ENCODE peak calls at places on chromosomes 2 and 18, in seven cellular contexts. M, Y, K, C, G, W and N are unnamed samples.

GRCh38 chr2:107334311-107334710 is 448.3 kb upstream of the ST6GAL2 start:
- DNase-seq in M (no peak), Y (peak), K (no peak), C (no peak), G (no peak), W (peak), N (no peak)

GRCh38 chr2:40341198-40341597 is 110.7 kb downstream of the SLC8A1 start:
- DNase-seq in M (no peak), Y (peak), K (no peak), C (no peak), G (no peak), W (no peak), N (no peak)

GRCh38 chr2:31475692-31476091 is 61.1 kb upstream of the XDH start:
- DNase-seq in M (peak), Y (no peak), K (no peak), C (peak), G (peak), W (peak), N (peak)

GRCh38 chr18:59502222-59502898 is 143.3 kb upstream of the LMAN1 start:
- DNase-seq in M (peak), Y (peak), K (no peak), C (peak), G (peak), W (peak), N (peak)

GRCh38 chr2:168345601-168346000 is 98.2 kb upstream of the STK39 start:
- DNase-seq in M (no peak), Y (no peak), K (no peak), C (no peak), G (no peak), W (no peak), N (no peak)

GRCh38 chr2:154670083-154670482 is 28.4 kb upstream of the KCNJ3 start:
- DNase-seq in M (no peak), Y (no peak), K (no peak), C (no peak), G (no peak), W (no peak), N (no peak)

GRCh38 chr2:169294001-169294675 is 68.2 kb downstream of the LRP2 start:
- DNase-seq in M (no peak), Y (no peak), K (no peak), C (no peak), G (no peak), W (no peak), N (no peak)

GRCh38 chr2:225431387-225431786 is 31.9 kb downstream of the NYAP2 start:
- DNase-seq in M (no peak), Y (no peak), K (peak), C (no peak), G (no peak), W (no peak), N (no peak)

GRCh38 chr2:152884088-152884487 is 165.7 kb downstream of the ARL6IP6 start:
- DNase-seq in M (no peak), Y (no peak), K (no peak), C (no peak), G (no peak), W (no peak), N (no peak)

GRCh38 chr2:58319481-58319880 is 78.4 kb upstream of the FANCL start:
- DNase-seq in M (no peak), Y (no peak), K (no peak), C (no peak), G (no peak), W (no peak), N (no peak)

GRCh38 chr2:231332388-231332787 is 63.1 kb upstream of the B3GNT7 start:
- DNase-seq in M (no peak), Y (no peak), K (no peak), C (no peak), G (no peak), W (no peak), N (no peak)

GRCh38 chr2:29788066-29788465 is 133.3 kb downstream of the ALK start:
- DNase-seq in M (no peak), Y (no peak), K (no peak), C (no peak), G (no peak), W (no peak), N (no peak)

GRCh38 chr2:157684940-157685466 is 56.3 kb upstream of the ACVR1C start:
- DNase-seq in M (no peak), Y (no peak), K (peak), C (no peak), G (no peak), W (no peak), N (no peak)

GRCh38 chr2:154692927-154693326 is 5.6 kb upstream of the KCNJ3 start:
- DNase-seq in M (no peak), Y (peak), K (peak), C (no peak), G (peak), W (no peak), N (no peak)

GRCh38 chr18:58549814-58550339 is 79.0 kb downstream of the ALPK2 start:
- DNase-seq in M (no peak), Y (no peak), K (no peak), C (no peak), G (no peak), W (no peak), N (no peak)

GRCh38 chr2:5777089-5777488 is 84.9 kb downstream of the SOX11 start:
- DNase-seq in M (no peak), Y (no peak), K (no peak), C (peak), G (no peak), W (no peak), N (no peak)

GRCh38 chr2:232014681-232015080 is 53.2 kb downstream of the DIS3L2 start:
- DNase-seq in M (no peak), Y (no peak), K (no peak), C (no peak), G (no peak), W (no peak), N (no peak)

GRCh38 chr18:10851824-10852225 is 297.5 kb downstream of the PIEZO2 start:
- DNase-seq in M (peak), Y (peak), K (peak), C (no peak), G (peak), W (peak), N (peak)

GRCh38 chr2:234960091-234961088 is 8.6 kb downstream of the SH3BP4 start:
- DNase-seq in M (no peak), Y (no peak), K (no peak), C (no peak), G (peak), W (peak), N (no peak)

GRCh38 chr18:49613741-49614151 is 51.9 kb downstream of the LIPG start:
- DNase-seq in M (no peak), Y (no peak), K (peak), C (no peak), G (no peak), W (no peak), N (no peak)

GRCh38 chr2:182320106-182320505 is 106.7 kb downstream of the PDE1A start:
- DNase-seq in M (no peak), Y (no peak), K (no peak), C (no peak), G (no peak), W (no peak), N (no peak)

GRCh38 chr2:48009256-48009655 is 103.0 kb upstream of the FBXO11 start:
- DNase-seq in M (no peak), Y (no peak), K (no peak), C (no peak), G (no peak), W (no peak), N (no peak)

GRCh38 chr18:41569867-41570266 is 385.2 kb upstream of the PIK3C3 start:
- DNase-seq in M (no peak), Y (no peak), K (no peak), C (no peak), G (no peak), W (no peak), N (no peak)

GRCh38 chr2:99656938-99657337 is 167.1 kb upstream of the REV1 start:
- DNase-seq in M (no peak), Y (peak), K (no peak), C (no peak), G (no peak), W (peak), N (no peak)

GRCh38 chr2:229235136-229235914 is 35.8 kb downstream of the PID1 start:
- DNase-seq in M (no peak), Y (peak), K (peak), C (no peak), G (peak), W (peak), N (no peak)

GRCh38 chr2:101442042-101442666 is 32.8 kb downstream of the RFX8 start:
- DNase-seq in M (peak), Y (peak), K (no peak), C (no peak), G (peak), W (peak), N (peak)

GRCh38 chr2:16120591-16120990 is 180.2 kb downstream of the MYCN start:
- DNase-seq in M (no peak), Y (no peak), K (no peak), C (no peak), G (no peak), W (no peak), N (no peak)

GRCh38 chr2:108614659-108615058 is 80.4 kb downstream of the LIMS1 start:
- DNase-seq in M (no peak), Y (no peak), K (no peak), C (no peak), G (no peak), W (no peak), N (no peak)

GRCh38 chr18:63446266-63446665 is 24.0 kb upstream of the VPS4B start:
- DNase-seq in M (no peak), Y (no peak), K (no peak), C (no peak), G (no peak), W (no peak), N (no peak)

GRCh38 chr2:195610708-195611107 is 46.3 kb upstream of the SLC39A10 start:
- DNase-seq in M (no peak), Y (no peak), K (no peak), C (no peak), G (no peak), W (no peak), N (no peak)

GRCh38 chr2:165281387-165281786 is 42.2 kb downstream of the SCN2A start:
- DNase-seq in M (no peak), Y (no peak), K (no peak), C (no peak), G (no peak), W (no peak), N (no peak)

GRCh38 chr2:58156780-58157179 is 84.3 kb downstream of the FANCL start:
- DNase-seq in M (peak), Y (no peak), K (no peak), C (no peak), G (no peak), W (peak), N (no peak)

GRCh38 chr18:57587262-57587661 is 760 bp upstream of the FECH start:
- DNase-seq in M (no peak), Y (no peak), K (no peak), C (no peak), G (no peak), W (no peak), N (no peak)

GRCh38 chr2:11393711-11394236 is 49.3 kb upstream of the ROCK2 start:
- DNase-seq in M (no peak), Y (peak), K (peak), C (no peak), G (peak), W (no peak), N (no peak)

GRCh38 chr2:100524331-100524730 is 38.5 kb upstream of the PDCL3 start:
- DNase-seq in M (no peak), Y (no peak), K (no peak), C (no peak), G (no peak), W (no peak), N (no peak)

GRCh38 chr2:226132632-226133215 is 666.9 kb downstream of the IRS1 start:
- DNase-seq in M (no peak), Y (no peak), K (no peak), C (no peak), G (no peak), W (no peak), N (no peak)

DNA sequence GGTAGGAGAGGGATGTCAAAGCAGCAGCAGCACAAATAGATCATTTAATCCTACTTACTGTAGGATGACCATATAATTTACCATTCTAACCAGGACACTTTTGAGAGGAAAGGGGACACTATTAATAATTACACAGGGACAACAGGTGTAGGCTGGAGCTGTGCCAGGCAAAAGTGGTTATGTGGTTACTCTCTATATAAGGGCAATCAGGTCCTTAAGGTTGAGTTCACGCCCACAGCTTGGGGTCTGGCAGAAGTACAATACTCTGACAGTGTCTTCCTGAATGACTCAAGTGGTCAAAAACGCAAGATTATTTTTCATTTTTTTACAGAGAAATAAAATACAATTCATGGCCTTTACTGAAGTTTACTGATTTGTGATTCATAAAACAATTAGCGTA is 2.8 kb downstream of the PREPL start:
- DNase-seq in M (no peak), Y (peak), K (no peak), C (peak), G (peak), W (peak), N (peak)
- H3K4me3 ChIP-seq in M (no peak), Y (no peak), K (no peak), C (no peak), G (no peak), W (no peak), N (no peak)

GRCh38 chr2:85561280-85562212 is at the start of gene GGCX:
- DNase-seq in M (peak), Y (peak), K (peak), C (peak), G (peak), W (peak), N (peak)
- TF ChIP-seq CTCF in M (no peak), Y (peak), K (no peak), C (peak), G (no peak), W (peak), N (peak)

GRCh38 chr2:124339709-124340108 is 314.6 kb downstream of the CNTNAP5 start:
- DNase-seq in M (no peak), Y (peak), K (no peak), C (no peak), G (no peak), W (no peak), N (no peak)
- H3K4me3 ChIP-seq in M (no peak), Y (no peak), K (no peak), C (no peak), G (no peak), W (no peak), N (no peak)

GRCh38 chr18:21315741-21316187 is 73.7 kb downstream of the GREB1L start:
- DNase-seq in M (no peak), Y (no peak), K (no peak), C (no peak), G (no peak), W (peak), N (no peak)
- TF ChIP-seq CTCF in M (no peak), Y (no peak), K (no peak), C (no peak), G (no peak), W (no peak), N (no peak)

DNA sequence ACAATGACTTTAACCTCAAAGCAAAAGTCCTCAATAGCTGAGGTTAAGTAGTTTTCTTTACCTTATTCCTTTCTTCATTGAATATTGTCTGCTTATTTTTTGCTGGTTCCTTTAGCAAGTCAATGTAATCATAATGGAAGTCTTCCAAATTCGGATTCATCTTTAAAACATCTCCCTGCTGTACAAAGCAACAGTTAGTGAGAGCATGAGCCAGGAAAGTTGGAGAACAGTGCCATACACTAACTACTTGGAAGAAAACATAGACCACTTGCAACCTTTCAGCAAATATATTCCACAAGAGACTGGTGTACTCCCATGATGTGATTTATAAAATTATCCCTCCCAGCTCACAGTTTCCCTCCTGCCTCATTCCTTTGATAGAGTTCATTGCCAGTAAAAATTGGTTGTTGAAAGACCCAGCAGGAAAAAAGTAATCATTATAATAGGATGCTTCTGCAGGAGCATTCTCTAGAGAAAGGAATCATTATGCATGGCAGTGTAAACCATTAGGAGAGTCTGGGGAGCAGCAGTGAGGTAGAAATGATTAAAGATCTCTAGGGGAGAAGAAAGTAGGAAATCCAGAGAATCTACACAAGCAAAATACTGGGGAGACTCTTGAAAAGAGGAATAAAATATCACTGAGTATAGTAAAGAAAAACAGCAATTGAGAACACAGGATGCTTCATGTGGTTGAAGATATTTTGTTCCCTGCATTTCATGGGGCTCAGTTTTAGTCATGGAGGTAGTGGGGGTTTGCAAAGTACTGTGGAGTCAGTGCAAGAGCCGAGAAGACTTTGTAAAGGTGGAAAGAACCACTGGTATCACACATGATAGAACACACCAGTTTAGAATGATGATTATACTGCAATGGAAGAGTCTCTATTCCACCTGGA is 38.6 kb upstream of the TTN start:
- DNase-seq in M (peak), Y (peak), K (no peak), C (no peak), G (peak), W (peak), N (no peak)
- H3K4me3 ChIP-seq in M (no peak), Y (no peak), K (no peak), C (no peak), G (no peak), W (no peak), N (no peak)

GRCh38 chr2:174003635-174004310 is 38.6 kb upstream of the SP3 start:
- DNase-seq in M (no peak), Y (no peak), K (no peak), C (no peak), G (no peak), W (no peak), N (no peak)
- TF ChIP-seq CTCF in M (no peak), Y (no peak), K (peak), C (no peak), G (no peak), W (peak), N (no peak)

GRCh38 chr2:177660742-177661141 is 268.2 kb downstream of the AGPS start:
- DNase-seq in M (no peak), Y (no peak), K (no peak), C (no peak), G (no peak), W (no peak), N (no peak)

DNA sequence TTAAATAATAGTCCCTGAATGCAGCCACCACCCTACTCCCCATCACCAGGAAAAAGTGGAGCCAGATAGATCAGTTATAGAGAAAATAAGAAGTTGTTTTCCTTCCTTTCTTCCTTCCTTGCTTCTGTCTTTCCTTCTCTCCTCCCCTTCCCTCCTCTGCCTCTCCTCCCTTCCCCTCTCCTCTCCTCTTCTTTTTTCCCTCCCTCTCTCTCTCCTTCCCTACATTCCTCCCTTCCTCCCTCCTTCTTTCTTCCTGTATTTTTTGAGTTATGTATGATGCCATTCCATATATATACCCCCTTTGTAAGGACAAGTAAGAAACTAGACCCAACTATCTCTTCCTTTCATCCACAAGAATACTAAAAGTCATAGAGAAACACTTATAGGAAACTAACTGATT is 265.7 kb downstream of the AGPS start:
- DNase-seq in M (no peak), Y (no peak), K (no peak), C (no peak), G (no peak), W (no peak), N (no peak)
- H3K4me3 ChIP-seq in M (no peak), Y (no peak), K (no peak), C (no peak), G (no peak), W (no peak), N (no peak)

GRCh38 chr2:150097402-150097801 is 390.1 kb downstream of the RND3 start:
- DNase-seq in M (no peak), Y (no peak), K (no peak), C (no peak), G (no peak), W (no peak), N (no peak)

GRCh38 chr2:150099805-150100204 is 387.7 kb downstream of the RND3 start:
- DNase-seq in M (no peak), Y (no peak), K (no peak), C (no peak), G (no peak), W (no peak), N (no peak)

GRCh38 chr2:150095361-150095760 is 392.1 kb downstream of the RND3 start:
- DNase-seq in M (no peak), Y (no peak), K (no peak), C (no peak), G (peak), W (no peak), N (no peak)

GRCh38 chr2:150100311-150100710 is 387.2 kb downstream of the RND3 start:
- DNase-seq in M (no peak), Y (no peak), K (no peak), C (peak), G (no peak), W (no peak), N (no peak)

DNA sequence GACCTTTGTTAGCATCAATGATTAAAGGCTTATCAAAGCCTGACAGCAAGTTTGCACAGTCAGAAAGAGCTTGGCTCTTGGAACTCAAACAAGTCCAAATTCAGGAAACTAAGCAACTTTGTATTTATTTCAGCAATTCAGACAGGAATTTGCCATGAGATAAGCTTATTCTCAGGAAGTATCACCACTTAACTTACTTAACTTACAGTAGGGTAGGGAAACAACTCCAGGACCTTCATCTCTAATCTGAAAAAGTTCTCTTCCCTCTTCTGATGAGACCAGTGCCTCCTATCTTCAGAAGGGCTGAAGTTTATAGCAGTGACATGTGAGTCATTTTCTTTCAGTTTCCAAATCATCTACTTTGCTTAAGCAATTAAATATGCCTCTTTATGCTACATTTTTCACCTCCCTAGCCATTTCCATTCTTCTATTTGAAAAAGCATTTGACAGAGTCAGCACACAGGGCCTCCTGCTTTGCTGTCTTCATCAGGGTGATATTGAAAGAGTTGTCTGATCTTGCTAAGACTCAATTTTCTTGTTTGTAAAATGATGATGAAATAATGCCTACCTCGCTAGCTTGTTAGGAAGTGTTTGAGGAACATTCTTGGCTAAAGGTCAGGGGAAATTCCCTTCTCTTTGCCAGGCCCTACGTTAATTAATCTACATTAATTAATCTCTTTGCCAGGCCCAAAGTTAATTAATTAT is 389.4 kb downstream of the RND3 start:
- DNase-seq in M (peak), Y (peak), K (peak), C (no peak), G (peak), W (peak), N (no peak)
- TF ChIP-seq CTCF in M (peak), Y (peak), K (no peak), C (no peak), G (peak), W (peak), N (peak)

GRCh38 chr2:238821391-238821790 is 26.5 kb upstream of the TWIST2 start:
- DNase-seq in M (no peak), Y (peak), K (peak), C (no peak), G (peak), W (peak), N (peak)
- H3K4me3 ChIP-seq in M (no peak), Y (no peak), K (no peak), C (no peak), G (no peak), W (no peak), N (no peak)